ENCODE peak calls at places on chromosomes 13 and 19, in seven cellular contexts. P, V, U, Y, A, Q and J are unnamed samples. For H3K27me3, the result is how much of the 10 kb centered on the place peaks cover.

GRCh38 chr19:53989600-53990533 is 1.6 kb upstream of the CACNG6 start:
- DNase-seq in P (no peak), V (no peak), U (no peak), Y (peak), A (no peak), Q (peak), J (no peak)

GRCh38 chr13:23377603-23378002 is 55.9 kb downstream of the SACS start:
- DNase-seq in P (no peak), V (no peak), U (peak), Y (no peak), A (no peak), Q (no peak), J (no peak)

GRCh38 chr13:25574437-25575426 is 203.0 kb downstream of the ATP8A2 start:
- DNase-seq in P (peak), V (peak), U (peak), Y (peak), A (peak), Q (peak), J (peak)

GRCh38 chr19:5719274-5719960 is 529 bp downstream of the LONP1 start:
- DNase-seq in P (peak), V (peak), U (no peak), Y (peak), A (no peak), Q (peak), J (peak)

GRCh38 chr13:73073050-73073449 is 14.2 kb downstream of the KLF5 start:
- DNase-seq in P (no peak), V (no peak), U (no peak), Y (no peak), A (no peak), Q (no peak), J (no peak)

GRCh38 chr19:45693168-45693788 is 812 bp downstream of the QPCTL start:
- DNase-seq in P (peak), V (peak), U (peak), Y (peak), A (peak), Q (peak), J (peak)

GRCh38 chr19:30133803-30134202 is 191.8 kb downstream of the URI1 start:
- DNase-seq in P (no peak), V (no peak), U (no peak), Y (no peak), A (no peak), Q (no peak), J (no peak)

GRCh38 chr19:36605839-36606478 is 846 bp downstream of the ZNF382 start:
- DNase-seq in P (peak), V (no peak), U (no peak), Y (no peak), A (no peak), Q (peak), J (no peak)

GRCh38 chr13:99823961-99824360 is 147.6 kb downstream of the ZIC5 start:
- DNase-seq in P (no peak), V (no peak), U (no peak), Y (no peak), A (no peak), Q (no peak), J (no peak)

GRCh38 chr13:27428160-27428559 is 3.7 kb downstream of the GTF3A start:
- DNase-seq in P (no peak), V (no peak), U (no peak), Y (no peak), A (no peak), Q (no peak), J (no peak)

GRCh38 chr13:59492030-59492636 is 671.6 kb downstream of the DIAPH3 start:
- DNase-seq in P (no peak), V (no peak), U (no peak), Y (peak), A (no peak), Q (peak), J (peak)

GRCh38 chr19:38849147-38849745 is 540 bp downstream of the HNRNPL start:
- DNase-seq in P (peak), V (peak), U (peak), Y (peak), A (peak), Q (peak), J (peak)

GRCh38 chr13:113724016-113724758 is 34.8 kb upstream of the TMEM255B start:
- DNase-seq in P (no peak), V (no peak), U (no peak), Y (no peak), A (no peak), Q (no peak), J (no peak)

GRCh38 chr13:100734194-100734720 is 59.7 kb upstream of the TMTC4 start:
- DNase-seq in P (no peak), V (no peak), U (no peak), Y (no peak), A (no peak), Q (no peak), J (no peak)

GRCh38 chr19:38658462-38659306 is 11.2 kb downstream of the ACTN4 start:
- DNase-seq in P (peak), V (no peak), U (peak), Y (peak), A (peak), Q (peak), J (peak)

GRCh38 chr19:47891622-47891922 is 5.5 kb upstream of the SULT2A1 start:
- DNase-seq in P (no peak), V (no peak), U (no peak), Y (no peak), A (no peak), Q (no peak), J (no peak)

GRCh38 chr13:79775830-79776229 is 294.9 kb downstream of the NDFIP2 start:
- DNase-seq in P (peak), V (peak), U (peak), Y (peak), A (peak), Q (peak), J (peak)

GRCh38 chr13:100508996-100509395 is 79.6 kb downstream of the GGACT start:
- DNase-seq in P (no peak), V (no peak), U (no peak), Y (no peak), A (no peak), Q (no peak), J (no peak)

GRCh38 chr13:78241278-78241919 is 322.8 kb upstream of the EDNRB start:
- DNase-seq in P (no peak), V (peak), U (peak), Y (peak), A (peak), Q (peak), J (peak)

GRCh38 chr19:3849092-3849491 is 19.7 kb downstream of the ZFR2 start:
- DNase-seq in P (peak), V (peak), U (peak), Y (no peak), A (peak), Q (peak), J (peak)

GRCh38 chr19:38666662-38667448 is 19.4 kb downstream of the ACTN4 start:
- DNase-seq in P (peak), V (peak), U (peak), Y (peak), A (no peak), Q (peak), J (peak)

GRCh38 chr13:113495494-113496251 is 5.2 kb upstream of the DCUN1D2 start:
- DNase-seq in P (no peak), V (peak), U (peak), Y (peak), A (no peak), Q (peak), J (no peak)

GRCh38 chr13:75485286-75486062 is 3.5 kb upstream of the TBC1D4 start:
- DNase-seq in P (peak), V (no peak), U (no peak), Y (peak), A (peak), Q (no peak), J (peak)

GRCh38 chr19:49419173-49419572 is 4.1 kb downstream of the PTH2 start:
- DNase-seq in P (no peak), V (no peak), U (no peak), Y (no peak), A (no peak), Q (no peak), J (no peak)

GRCh38 chr19:49422407-49423277 is 599 bp downstream of the PTH2 start:
- DNase-seq in P (peak), V (peak), U (peak), Y (peak), A (no peak), Q (peak), J (peak)

GRCh38 chr19:49420227-49420626 is 3.0 kb downstream of the PTH2 start:
- DNase-seq in P (no peak), V (no peak), U (no peak), Y (no peak), A (no peak), Q (no peak), J (no peak)

GRCh38 chr19:49421878-49422202 is 1.4 kb downstream of the PTH2 start:
- DNase-seq in P (no peak), V (no peak), U (no peak), Y (no peak), A (no peak), Q (no peak), J (no peak)

GRCh38 chr19:49421039-49421877 is 2.0 kb downstream of the PTH2 start:
- DNase-seq in P (peak), V (peak), U (peak), Y (peak), A (peak), Q (peak), J (peak)
- TF ChIP-seq EZH2 in P (peak), V (peak), U (peak), Y (peak), A (no peak), Q (peak), J (peak)

DNA sequence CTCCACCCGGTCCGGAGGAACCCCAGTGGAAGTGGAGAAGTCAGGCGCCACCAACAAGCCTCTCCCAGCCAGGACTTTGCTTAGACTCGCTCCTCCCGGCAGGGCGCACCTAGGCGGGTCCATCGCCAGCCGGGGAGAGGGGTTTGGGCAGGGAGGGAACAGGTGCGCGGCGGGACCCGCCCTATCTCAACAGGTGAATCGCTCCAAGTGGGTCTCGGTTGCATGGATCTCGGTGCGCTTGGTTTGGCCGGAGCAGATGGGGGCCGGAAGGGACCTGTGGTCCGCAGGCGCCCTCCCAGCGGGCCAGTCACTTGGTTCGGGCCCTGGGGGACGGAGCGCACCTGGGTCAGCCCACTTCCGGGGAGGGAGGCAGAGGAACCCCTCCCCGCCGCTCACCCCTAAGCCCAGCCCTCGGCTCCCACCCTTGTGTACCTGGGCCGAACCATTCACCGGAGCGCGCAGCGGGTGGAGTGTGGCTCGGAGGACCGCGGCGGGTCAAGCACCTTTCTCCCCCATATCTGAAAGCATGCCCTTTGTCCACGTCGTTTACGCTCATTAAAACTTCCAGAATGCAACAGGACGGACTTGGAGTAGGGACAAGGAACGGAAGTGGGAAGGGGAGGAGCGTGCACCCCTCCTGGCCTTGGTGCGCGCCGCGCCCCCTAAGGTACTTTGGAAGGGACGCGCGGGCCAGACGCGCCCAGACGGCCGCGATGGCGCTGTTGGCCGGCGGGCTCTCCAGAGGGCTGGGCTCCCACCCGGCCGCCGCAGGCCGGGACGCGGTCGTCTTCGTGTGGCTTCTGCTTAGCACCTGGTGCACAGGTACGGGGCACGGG is at the start of gene LSR:
- DNase-seq in P (peak), V (peak), U (peak), Y (no peak), A (peak), Q (no peak), J (no peak)
- H3K27me3 ChIP-seq in P (under half), V (under half), U (under half), Y (under half), A (under half), Q (under half), J (under half)

GRCh38 chr19:12783226-12783848 is 7.9 kb upstream of the JUNB start:
- DNase-seq in P (no peak), V (no peak), U (no peak), Y (no peak), A (no peak), Q (no peak), J (peak)
- H2AFZ ChIP-seq in P (no peak), V (peak), U (peak), Y (no peak), A (no peak), Q (no peak), J (no peak)

GRCh38 chr19:12270854-12271253 is 23.8 kb downstream of the ZNF44 start:
- DNase-seq in P (no peak), V (no peak), U (no peak), Y (no peak), A (no peak), Q (no peak), J (no peak)
- TF ChIP-seq EZH2 in P (no peak), V (no peak), U (no peak), Y (no peak), A (no peak), Q (no peak), J (no peak)

DNA sequence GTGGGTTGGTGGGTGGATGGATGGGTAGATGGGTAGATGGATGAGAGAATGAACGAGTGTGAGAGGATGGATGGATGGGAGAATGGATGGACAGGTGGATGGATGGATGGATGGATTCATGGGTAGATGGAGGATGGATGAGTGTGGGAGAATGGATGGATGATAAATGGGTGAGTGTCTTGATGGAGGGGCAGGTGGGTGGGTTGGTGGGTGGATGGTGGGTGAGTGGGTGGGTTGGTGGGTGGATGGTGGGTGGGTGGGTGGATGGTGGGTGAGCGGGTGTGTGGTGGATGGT is 35.4 kb upstream of the ONECUT3 start:
- DNase-seq in P (no peak), V (no peak), U (no peak), Y (no peak), A (no peak), Q (no peak), J (no peak)
- H3K27me3 ChIP-seq in P (under half), V (half or more), U (half or more), Y (under half), A (under half), Q (under half), J (under half)

GRCh38 chr13:45713106-45713690 is 11.1 kb downstream of the CBY2 start:
- DNase-seq in P (no peak), V (no peak), U (no peak), Y (no peak), A (no peak), Q (no peak), J (no peak)
- H2AFZ ChIP-seq in P (no peak), V (no peak), U (no peak), Y (no peak), A (no peak), Q (no peak), J (no peak)

DNA sequence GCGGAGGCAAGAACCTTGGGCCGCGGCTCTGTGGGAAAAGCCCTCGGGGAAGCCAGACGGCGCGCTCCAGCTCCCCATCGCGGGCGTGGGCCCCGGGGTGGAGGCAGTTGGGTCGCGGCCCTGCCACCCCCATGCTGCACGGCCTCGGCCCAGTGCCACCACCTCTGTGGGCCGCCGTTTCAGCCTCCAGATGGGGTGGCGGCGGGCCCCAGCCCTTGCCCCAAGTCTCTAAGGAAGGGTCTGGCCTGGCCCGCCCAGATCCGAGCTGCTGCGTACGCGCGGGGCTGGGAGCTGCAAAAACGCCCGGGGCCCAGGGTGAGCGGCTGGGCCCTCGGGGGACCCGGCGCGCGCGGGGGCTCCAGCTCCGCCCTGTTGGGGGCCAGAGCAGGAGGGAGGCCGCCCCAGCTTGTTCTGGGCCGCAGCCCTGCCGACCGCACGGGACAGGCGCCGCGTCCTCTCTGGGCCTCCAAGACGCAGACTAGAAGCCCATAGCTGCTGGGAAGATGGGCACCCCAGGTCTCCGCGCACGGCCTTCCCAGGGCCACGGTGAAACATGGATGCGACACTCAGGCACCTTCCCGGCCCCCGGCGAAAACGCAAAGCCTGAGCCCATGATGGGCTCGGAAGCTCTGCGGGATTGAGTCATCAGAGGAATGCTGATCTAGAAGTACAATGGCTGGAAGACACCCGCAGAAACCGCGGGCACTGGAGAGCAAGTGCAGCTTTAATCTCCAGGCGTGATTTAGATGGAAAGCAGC is 110.1 kb downstream of the KCTD15 start:
- DNase-seq in P (peak), V (peak), U (peak), Y (peak), A (no peak), Q (peak), J (peak)
- TF ChIP-seq EZH2 in P (no peak), V (no peak), U (no peak), Y (no peak), A (no peak), Q (no peak), J (no peak)